ENCODE peak calls at places on chromosomes 11 and 22, in four cellular contexts. One of them, this sample, is unnamed.

GRCh38 chr22:37343863-37344734 is 61.8 kb downstream of the CYTH4 start:
- DNase-seq in HEK293T: no peak
- DNase-seq in AG09319: no peak
- DNase-seq in EL: no peak
- DNase-seq in this sample: no peak

GRCh38 chr22:45966320-45966891 is 10.6 kb downstream of the WNT7B start:
- DNase-seq in HEK293T: no peak
- DNase-seq in AG09319: no peak
- DNase-seq in EL: no peak
- DNase-seq in this sample: no peak

GRCh38 chr22:46038516-46039430 is 61.8 kb upstream of the WNT7B start:
- DNase-seq in HEK293T: no peak
- DNase-seq in AG09319: no peak
- DNase-seq in EL: no peak
- DNase-seq in this sample: peak; percentile 5

GRCh38 chr22:39600491-39601179 is 30.1 kb downstream of the CACNA1I start:
- DNase-seq in HEK293T: no peak
- DNase-seq in AG09319: no peak
- DNase-seq in EL: no peak
- DNase-seq in this sample: no peak

GRCh38 chr11:65556470-65557279 is 1.5 kb downstream of the LTBP3 start:
- DNase-seq in HEK293T: no peak
- DNase-seq in AG09319: no peak
- DNase-seq in EL: no peak
- DNase-seq in this sample: no peak

GRCh38 chr11:75350743-75351540 is 519 bp downstream of the ARRB1 start:
- DNase-seq in HEK293T: peak; percentile 59
- DNase-seq in AG09319: no peak
- DNase-seq in EL: no peak
- DNase-seq in this sample: peak; percentile 56

GRCh38 chr11:65617136-65617850 is 1.7 kb downstream of the PCNX3 start:
- DNase-seq in HEK293T: no peak
- DNase-seq in AG09319: no peak
- DNase-seq in EL: no peak
- DNase-seq in this sample: no peak

GRCh38 chr11:126146454-126147192 is 64.8 kb downstream of the RPUSD4 start:
- DNase-seq in HEK293T: peak; percentile 39
- DNase-seq in AG09319: no peak
- DNase-seq in EL: no peak
- DNase-seq in this sample: peak; percentile 56

GRCh38 chr11:115990004-115990447 is 485.8 kb upstream of the CADM1 start:
- DNase-seq in HEK293T: peak; percentile 72
- DNase-seq in AG09319: no peak
- DNase-seq in EL: no peak
- DNase-seq in this sample: peak; percentile 80

GRCh38 chr11:12280838-12281565 is 96.4 kb upstream of the PARVA start:
- DNase-seq in HEK293T: no peak
- DNase-seq in AG09319: no peak
- DNase-seq in EL: no peak
- DNase-seq in this sample: no peak

GRCh38 chr22:40479887-40480538 is 109.6 kb downstream of the SGSM3 start:
- DNase-seq in HEK293T: no peak
- DNase-seq in AG09319: no peak
- DNase-seq in EL: peak; percentile 41
- DNase-seq in this sample: no peak